ENCODE peak calls at places on chromosomes 2 and 18, in four cellular contexts. P is upper lobe of right lung, Z is aorta, C is psoas muscle. J is an unnamed sample.

GRCh38 chr2:208311954-208312353 is 45.9 kb downstream of the PIKFYVE start:
- ATAC-seq in P (peak), Z (no peak), C (no peak), J (no peak)

GRCh38 chr2:191078165-191078867 is 64.3 kb upstream of the STAT1 start:
- ATAC-seq in P (no peak), Z (no peak), C (no peak), J (no peak)

GRCh38 chr2:10560626-10561025 is 112.5 kb upstream of the ODC1 start:
- ATAC-seq in P (no peak), Z (no peak), C (no peak), J (no peak)

GRCh38 chr2:24342110-24342910 is 18.0 kb downstream of the ITSN2 start:
- ATAC-seq in P (no peak), Z (no peak), C (no peak), J (no peak)

GRCh38 chr2:32712870-32713269 is 85.0 kb downstream of the TTC27 start:
- ATAC-seq in P (no peak), Z (peak), C (no peak), J (peak)

GRCh38 chr2:216107760-216108159 is 1.4 kb upstream of the XRCC5 start:
- ATAC-seq in P (no peak), Z (no peak), C (no peak), J (no peak)

GRCh38 chr2:8675543-8675942 is 6.3 kb upstream of the ID2 start:
- ATAC-seq in P (no peak), Z (no peak), C (no peak), J (no peak)

GRCh38 chr2:45169339-45170190 is 160.3 kb upstream of the SIX2 start:
- ATAC-seq in P (peak), Z (peak), C (peak), J (peak)

GRCh38 chr2:121076885-121077549 is 208.0 kb downstream of the TFCP2L1 start:
- ATAC-seq in P (peak), Z (peak), C (peak), J (no peak)

GRCh38 chr18:9577361-9577760 is 37.0 kb downstream of the PPP4R1 start:
- ATAC-seq in P (no peak), Z (no peak), C (no peak), J (no peak)

GRCh38 chr2:197011777-197012641 is 85.5 kb upstream of the PGAP1 start:
- ATAC-seq in P (peak), Z (no peak), C (peak), J (no peak)

GRCh38 chr2:62736899-62737559 is 31.5 kb downstream of the EHBP1 start:
- ATAC-seq in P (no peak), Z (no peak), C (no peak), J (no peak)

GRCh38 chr18:32661486-32662299 is 111.1 kb downstream of the KLHL14 start:
- ATAC-seq in P (no peak), Z (no peak), C (no peak), J (no peak)

GRCh38 chr2:205698556-205699282 is 16.4 kb downstream of the NRP2 start:
- ATAC-seq in P (peak), Z (no peak), C (no peak), J (no peak)

GRCh38 chr2:68971591-68972231 is 2.7 kb upstream of the GKN1 start:
- ATAC-seq in P (no peak), Z (peak), C (no peak), J (no peak)

GRCh38 chr2:228762565-228762964 is 508.5 kb downstream of the PID1 start:
- ATAC-seq in P (no peak), Z (no peak), C (no peak), J (no peak)

GRCh38 chr2:128169497-128169896 is 78.5 kb downstream of the UGGT1 start:
- ATAC-seq in P (peak), Z (no peak), C (no peak), J (no peak)

GRCh38 chr2:238399094-238399493 is 27.6 kb upstream of the ASB1 start:
- ATAC-seq in P (no peak), Z (no peak), C (no peak), J (no peak)

GRCh38 chr2:177843188-177843587 is 229.4 kb downstream of the PDE11A start:
- ATAC-seq in P (no peak), Z (no peak), C (no peak), J (no peak)

GRCh38 chr2:77588438-77588837 is 66.3 kb upstream of the LRRTM4 start:
- ATAC-seq in P (no peak), Z (no peak), C (no peak), J (no peak)

GRCh38 chr2:52498062-52498750 is 1269.4 kb upstream of the CHAC2 start:
- ATAC-seq in P (no peak), Z (no peak), C (no peak), J (no peak)

GRCh38 chr2:112077814-112078213 is 22.7 kb downstream of the TMEM87B start:
- ATAC-seq in P (no peak), Z (no peak), C (no peak), J (no peak)

GRCh38 chr2:112081262-112081661 is 26.2 kb downstream of the TMEM87B start:
- ATAC-seq in P (no peak), Z (no peak), C (no peak), J (no peak)

GRCh38 chr2:112073875-112074274 is 18.8 kb downstream of the TMEM87B start:
- ATAC-seq in P (no peak), Z (no peak), C (no peak), J (no peak)

GRCh38 chr2:112074506-112074905 is 19.4 kb downstream of the TMEM87B start:
- ATAC-seq in P (no peak), Z (no peak), C (no peak), J (no peak)

GRCh38 chr2:112075490-112076260 is 20.6 kb downstream of the TMEM87B start:
- ATAC-seq in P (no peak), Z (no peak), C (no peak), J (no peak)
- H3K4me3 ChIP-seq in P (no peak), Z (no peak), C (no peak), J (no peak)

GRCh38 chr2:105181282-105181681 is 60.3 kb upstream of the GPR45 start:
- ATAC-seq in P (no peak), Z (no peak), C (no peak), J (no peak)

GRCh38 chr2:105187531-105187930 is 54.0 kb upstream of the GPR45 start:
- ATAC-seq in P (no peak), Z (no peak), C (no peak), J (no peak)

GRCh38 chr2:105183555-105184323 is 57.8 kb upstream of the GPR45 start:
- ATAC-seq in P (no peak), Z (no peak), C (no peak), J (no peak)

GRCh38 chr2:105186967-105187498 is 54.5 kb upstream of the GPR45 start:
- ATAC-seq in P (no peak), Z (no peak), C (no peak), J (no peak)

GRCh38 chr2:105184420-105184819 is 57.1 kb upstream of the GPR45 start:
- ATAC-seq in P (no peak), Z (no peak), C (no peak), J (no peak)
- H3K4me3 ChIP-seq in P (no peak), Z (no peak), C (no peak), J (no peak)

GRCh38 chr2:96143231-96143847 is 1.9 kb downstream of the DUSP2 start:
- ATAC-seq in P (no peak), Z (no peak), C (no peak), J (no peak)
- H3K4me3 ChIP-seq in P (peak), Z (no peak), C (peak), J (no peak)

DNA sequence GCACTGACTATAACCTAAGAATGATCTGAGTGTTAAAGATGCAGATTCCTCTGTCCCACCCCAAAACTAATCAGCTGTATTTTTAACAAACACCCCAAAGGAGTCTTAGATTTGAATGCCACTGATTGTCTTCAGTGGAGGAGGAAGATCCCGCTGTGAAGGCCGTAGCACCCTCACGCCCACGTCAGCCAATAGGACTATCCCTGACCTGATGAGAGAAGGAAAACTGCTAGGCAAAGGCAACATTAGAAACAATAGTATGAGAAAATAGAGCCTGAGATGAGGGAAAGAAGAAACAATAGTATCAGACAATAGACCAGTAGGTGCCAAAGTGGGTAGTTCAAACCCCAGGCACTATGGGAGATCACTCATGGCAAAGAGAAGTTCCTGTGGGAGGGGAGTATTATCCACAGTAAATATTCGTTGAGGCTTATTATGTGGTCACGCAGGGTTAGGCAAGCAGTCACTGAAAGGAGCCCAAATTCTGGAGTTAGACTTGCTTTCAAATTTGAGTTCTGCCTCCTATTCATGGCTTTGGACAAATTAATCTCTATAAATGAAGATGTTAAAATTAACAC is 2.8 kb downstream of the PCBP1 start:
- ATAC-seq in P (no peak), Z (no peak), C (no peak), J (no peak)
- H3K4me3 ChIP-seq in P (peak), Z (no peak), C (peak), J (peak)

DNA sequence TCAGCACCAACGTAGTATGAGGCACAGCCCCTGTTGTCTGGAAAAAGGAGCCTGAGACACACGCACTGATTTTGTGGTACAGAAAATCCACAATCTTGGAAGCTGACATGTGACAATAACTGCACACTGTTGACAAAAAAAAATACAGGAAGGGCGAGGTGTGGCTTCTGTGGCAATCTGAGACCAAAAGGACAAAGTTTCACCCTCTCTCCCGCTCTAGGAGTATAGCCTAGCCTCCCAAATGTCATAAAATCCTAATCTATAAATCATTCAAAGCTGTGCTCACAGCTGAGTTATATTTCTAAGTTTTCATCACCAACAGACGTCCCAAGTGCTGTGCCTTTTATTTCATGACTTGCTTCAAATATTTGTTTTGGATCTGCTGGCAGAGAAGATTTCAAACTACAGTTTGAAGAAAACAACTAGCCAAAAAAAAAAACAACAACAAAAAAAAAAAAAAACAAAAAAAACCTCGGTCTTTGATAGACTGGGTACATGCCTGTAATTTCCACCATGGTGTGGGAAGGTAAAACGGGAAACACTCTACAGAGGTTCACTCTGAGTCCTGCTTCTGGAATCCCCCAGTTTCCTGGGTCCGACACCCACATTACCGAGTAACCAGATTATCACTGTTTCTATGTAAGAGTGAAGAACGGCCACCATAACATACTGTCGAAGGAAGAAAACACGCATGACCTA is 61.0 kb downstream of the C2orf76 start:
- ATAC-seq in P (no peak), Z (no peak), C (peak), J (no peak)
- H3K4me3 ChIP-seq in P (no peak), Z (no peak), C (peak), J (no peak)

DNA sequence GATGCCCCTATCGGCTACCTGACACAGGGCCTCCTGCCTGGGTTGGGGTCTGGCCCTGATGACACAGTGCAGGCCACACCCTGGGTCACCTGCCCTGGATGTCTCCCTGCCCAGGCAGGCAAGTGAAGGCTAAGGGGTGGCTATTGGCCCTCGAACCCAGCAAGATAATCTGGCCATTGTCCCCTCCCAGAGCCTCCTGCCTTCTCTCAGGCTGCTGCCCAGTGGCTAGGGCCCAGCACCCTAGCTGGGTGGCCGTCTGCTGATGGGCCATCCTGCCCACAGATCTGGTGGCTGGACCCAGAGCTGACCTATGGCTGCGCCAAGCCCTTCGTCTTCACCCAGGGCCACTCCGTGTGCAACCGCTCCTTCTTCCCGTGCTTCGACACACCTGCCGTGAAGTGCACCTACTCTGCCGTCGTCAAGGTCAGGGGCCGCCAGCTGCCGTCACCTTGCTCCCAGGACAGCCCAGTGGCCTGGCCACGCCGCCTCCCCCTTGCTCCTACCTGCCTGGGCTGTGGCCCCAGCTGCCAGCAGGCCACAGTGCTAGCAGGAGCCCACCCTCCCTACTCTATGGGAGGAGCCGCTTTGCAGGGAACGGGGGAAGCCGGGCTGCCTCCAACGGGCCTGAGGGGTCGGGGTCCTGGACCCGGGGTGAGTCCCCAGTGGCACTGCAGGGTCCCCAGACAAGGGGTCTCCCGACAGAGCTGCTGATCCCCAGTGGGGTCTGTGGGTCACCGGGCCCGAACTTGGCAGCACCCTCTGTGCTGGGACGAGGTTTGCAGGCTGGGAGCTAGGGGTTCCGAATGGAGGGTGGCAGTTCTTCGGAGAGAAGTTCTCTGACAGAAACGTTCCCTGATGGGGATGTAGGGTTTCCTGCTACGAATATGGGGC is 4.1 kb downstream of the RNPEPL1 start:
- ATAC-seq in P (no peak), Z (no peak), C (no peak), J (no peak)
- H3K4me3 ChIP-seq in P (no peak), Z (no peak), C (no peak), J (no peak)

GRCh38 chr18:703660-704018 is 8.8 kb downstream of the ENOSF1 start:
- ATAC-seq in P (no peak), Z (no peak), C (no peak), J (no peak)

GRCh38 chr18:697771-698170 is 14.7 kb downstream of the ENOSF1 start:
- ATAC-seq in P (peak), Z (no peak), C (no peak), J (no peak)

GRCh38 chr18:706438-706837 is 6.0 kb downstream of the ENOSF1 start:
- ATAC-seq in P (no peak), Z (no peak), C (no peak), J (no peak)

GRCh38 chr18:708096-708495 is 4.3 kb downstream of the ENOSF1 start:
- ATAC-seq in P (no peak), Z (no peak), C (no peak), J (no peak)

GRCh38 chr18:702957-703659 is 9.3 kb downstream of the ENOSF1 start:
- ATAC-seq in P (peak), Z (peak), C (no peak), J (peak)
- H3K4me3 ChIP-seq in P (no peak), Z (no peak), C (no peak), J (no peak)